ENCODE peak calls at places on chromosomes 5 and 9, in eight cellular contexts. W is Kasumi-1; C is endothelial cell; J is H7; R is HTR-8/SVneo; B is AG09319; G is CD8-positive, alpha-beta T cell; M is NCI-H774. S is an unnamed sample.

GRCh38 chr5:60177596-60177995 is 284.1 kb upstream of the PDE4D start:
- DNase-seq in G (no peak), J (no peak), W (no peak), B (no peak), R (peak), M (no peak), C (no peak), S (no peak)

GRCh38 chr9:5628530-5629311 is at the start of gene RIC1:
- DNase-seq in M (peak), B (peak), C (peak), R (peak), J (peak), G (peak), W (peak), S (peak)

GRCh38 chr5:150066436-150066835 is 19.9 kb downstream of the CSF1R start:
- DNase-seq in G (no peak), R (no peak), B (no peak), C (no peak), M (no peak), J (no peak), W (no peak), S (no peak)

GRCh38 chr5:150412319-150413175 is at the start of gene CD74:
- DNase-seq in M (no peak), B (no peak), J (peak), W (peak), R (peak), C (peak), G (peak), S (peak)

GRCh38 chr5:569868-570361 is 42.2 kb upstream of the CEP72 start:
- DNase-seq in W (no peak), B (no peak), R (no peak), M (no peak), C (no peak), J (no peak), G (no peak), S (no peak)

GRCh38 chr5:31824886-31825774 is 186.2 kb downstream of the PDZD2 start:
- DNase-seq in W (peak), J (peak), M (peak), C (peak), B (peak), G (no peak), R (peak), S (peak)

GRCh38 chr9:127166111-127166510 is 43.7 kb upstream of the ANGPTL2 start:
- DNase-seq in W (no peak), J (no peak), B (no peak), G (no peak), M (no peak), R (no peak), C (no peak), S (no peak)

GRCh38 chr9:134365791-134366222 is 39.6 kb downstream of the RXRA start:
- DNase-seq in B (peak), M (no peak), J (no peak), C (no peak), G (no peak), R (no peak), W (no peak), S (peak)

GRCh38 chr5:83721878-83722779 is 1.5 kb upstream of the HAPLN1 start:
- DNase-seq in B (peak), J (peak), W (peak), C (peak), G (no peak), R (peak), M (peak), S (peak)

GRCh38 chr9:129574911-129575574 is 45.9 kb downstream of the C9orf50 start:
- DNase-seq in G (no peak), B (no peak), W (no peak), J (no peak), R (no peak), C (no peak), M (no peak), S (no peak)

GRCh38 chr9:77957652-77958051 is 74.0 kb downstream of the GNAQ start:
- DNase-seq in B (no peak), G (no peak), M (no peak), R (no peak), C (no peak), J (no peak), W (peak), S (no peak)

GRCh38 chr9:110152704-110153374 is 55.1 kb downstream of the C9orf152 start:
- DNase-seq in C (peak), B (no peak), R (peak), M (peak), G (no peak), W (peak), J (peak), S (peak)

GRCh38 chr9:32877103-32877502 is 93.8 kb downstream of the TMEM215 start:
- DNase-seq in B (no peak), G (no peak), C (no peak), J (no peak), W (no peak), M (no peak), R (no peak), S (no peak)

GRCh38 chr5:56328753-56329560 is 95.8 kb upstream of the ANKRD55 start:
- DNase-seq in B (no peak), M (no peak), G (no peak), C (no peak), J (no peak), W (no peak), R (no peak), S (no peak)

GRCh38 chr5:43514471-43514815 is 505 bp downstream of the C5orf34 start:
- DNase-seq in M (no peak), G (no peak), W (peak), J (peak), B (peak), R (peak), C (no peak), S (no peak)

GRCh38 chr9:94156549-94157407 is 72.5 kb downstream of the PTPDC1 start:
- DNase-seq in R (no peak), G (no peak), C (no peak), M (peak), W (peak), B (no peak), J (no peak), S (no peak)

GRCh38 chr5:9122528-9122927 is 423.3 kb downstream of the SEMA5A start:
- DNase-seq in W (no peak), M (no peak), J (no peak), C (no peak), G (no peak), B (no peak), R (no peak), S (no peak)

GRCh38 chr5:133050500-133050899 is 1.3 kb upstream of the HSPA4 start:
- DNase-seq in M (no peak), G (no peak), W (no peak), R (no peak), C (no peak), B (no peak), J (peak), S (no peak)

GRCh38 chr5:169064093-169064492 is 236.8 kb downstream of the SLIT3 start:
- DNase-seq in J (no peak), G (no peak), R (no peak), C (no peak), M (no peak), W (no peak), B (no peak), S (no peak)

GRCh38 chr9:81737871-81738507 is 48.6 kb upstream of the TLE1 start:
- DNase-seq in M (no peak), B (peak), W (peak), C (no peak), J (no peak), R (peak), G (no peak), S (no peak)

GRCh38 chr5:32852535-32852934 is 141.4 kb downstream of the NPR3 start:
- DNase-seq in C (no peak), M (no peak), W (peak), G (no peak), R (peak), B (peak), J (peak), S (peak)

GRCh38 chr9:70563437-70564204 is 149.2 kb upstream of the KLF9 start:
- DNase-seq in G (no peak), R (no peak), J (no peak), M (no peak), B (peak), C (no peak), W (peak), S (no peak)

GRCh38 chr5:141934099-141934844 is 10.6 kb downstream of the DELE1 start:
- DNase-seq in C (no peak), G (no peak), M (peak), R (no peak), J (no peak), W (no peak), B (no peak), S (no peak)

GRCh38 chr9:132427015-132427414 is 17.0 kb downstream of the CFAP77 start:
- DNase-seq in W (no peak), J (no peak), C (no peak), M (no peak), G (no peak), B (no peak), R (no peak), S (no peak)

GRCh38 chr5:84322646-84323045 is 62.0 kb downstream of the EDIL3 start:
- DNase-seq in J (no peak), G (no peak), C (no peak), R (no peak), W (no peak), M (no peak), B (no peak), S (no peak)

GRCh38 chr5:45800331-45800730 is 104.2 kb upstream of the HCN1 start:
- DNase-seq in C (no peak), J (no peak), G (no peak), R (no peak), M (no peak), B (no peak), W (no peak), S (no peak)

GRCh38 chr5:173328896-173329369 is 719 bp upstream of the STC2 start:
- DNase-seq in G (no peak), B (no peak), M (no peak), W (no peak), J (peak), C (no peak), R (peak), S (peak)

GRCh38 chr5:72512179-72512860 is 5.1 kb upstream of the ZNF366 start:
- DNase-seq in M (no peak), C (no peak), W (no peak), R (no peak), J (no peak), B (no peak), G (no peak), S (no peak)

GRCh38 chr5:14105717-14106435 is 37.3 kb upstream of the TRIO start:
- DNase-seq in B (no peak), C (no peak), J (no peak), M (no peak), R (peak), W (no peak), G (no peak), S (no peak)

GRCh38 chr5:99000221-99000620 is 71.4 kb upstream of the CHD1 start:
- DNase-seq in G (no peak), B (no peak), J (no peak), R (no peak), M (no peak), W (no peak), C (no peak), S (no peak)

GRCh38 chr5:132822650-132823480 is 7.6 kb downstream of the SHROOM1 start:
- DNase-seq in M (no peak), C (no peak), G (no peak), J (peak), B (no peak), R (no peak), W (no peak), S (peak)

GRCh38 chr5:72145351-72145750 is 38.1 kb downstream of the MAP1B start:
- DNase-seq in R (no peak), M (no peak), G (no peak), J (no peak), C (no peak), B (no peak), W (no peak), S (no peak)

GRCh38 chr5:170846416-170846815 is 15.4 kb upstream of the RANBP17 start:
- DNase-seq in R (no peak), B (no peak), J (no peak), M (no peak), C (no peak), G (no peak), W (no peak), S (no peak)

S was measured in nephron progenitor cell.